ENCODE peak calls at places on chromosomes 4 and X, in eight cellular contexts. D, Y, K, N, C, M, Q and L are unnamed samples.

GRCh38 chr4:140099993-140100392 is 54.0 kb downstream of the MAML3 start:
- DNase-seq in M (peak), K (peak), Y (no peak), Q (peak), N (peak), D (no peak), C (peak), L (no peak)

GRCh38 chr4:37455301-37456062 is 210.9 kb downstream of the NWD2 start:
- DNase-seq in K (peak), D (no peak), N (no peak), Q (no peak), M (peak), C (no peak), Y (no peak), L (no peak)

GRCh38 chrX:29947225-29947624 is 268.1 kb upstream of the MAGEB2 start:
- DNase-seq in Y (no peak), D (no peak), C (no peak), N (no peak), K (no peak), M (no peak), Q (no peak), L (no peak)

GRCh38 chr4:158671665-158671914 is at the start of gene C4orf46:
- DNase-seq in D (no peak), K (no peak), C (no peak), Q (no peak), Y (no peak), N (no peak), M (no peak), L (no peak)

GRCh38 chr4:162659716-162660115 is 495.9 kb upstream of the FSTL5 start:
- DNase-seq in N (no peak), Y (no peak), D (no peak), M (no peak), K (no peak), Q (no peak), C (no peak), L (no peak)

GRCh38 chr4:144357970-144358369 is 217.5 kb upstream of the GYPA start:
- DNase-seq in K (no peak), Y (no peak), D (no peak), C (no peak), Q (no peak), N (no peak), M (no peak), L (no peak)

GRCh38 chrX:136497556-136498048 is at the start of gene HTATSF1:
- DNase-seq in M (no peak), Y (no peak), K (peak), C (no peak), N (no peak), D (no peak), Q (no peak), L (no peak)

GRCh38 chr4:26088433-26088928 is 174.5 kb downstream of the SMIM20 start:
- DNase-seq in Q (no peak), Y (peak), N (no peak), C (peak), D (peak), K (no peak), M (no peak), L (no peak)

GRCh38 chr4:92100980-92101379 is 202.8 kb upstream of the GRID2 start:
- DNase-seq in D (no peak), C (no peak), Q (no peak), K (no peak), Y (no peak), M (no peak), N (no peak), L (no peak)

GRCh38 chr4:149296503-149296902 is 519.1 kb downstream of the IQCM start:
- DNase-seq in D (no peak), N (no peak), Y (no peak), C (no peak), M (no peak), K (no peak), Q (no peak), L (no peak)

GRCh38 chrX:155028749-155029360 is 2.2 kb downstream of the FUNDC2 start:
- DNase-seq in Y (no peak), K (no peak), Q (no peak), N (peak), C (no peak), M (peak), D (no peak), L (no peak)

GRCh38 chr4:152090543-152090942 is 329.7 kb upstream of the GATB start:
- DNase-seq in Y (no peak), K (no peak), Q (no peak), N (no peak), C (no peak), M (no peak), D (no peak), L (no peak)

GRCh38 chr4:38795087-38795486 is 9.5 kb downstream of the TLR1 start:
- DNase-seq in M (no peak), N (no peak), Y (no peak), C (no peak), Q (no peak), D (no peak), K (no peak), L (no peak)

GRCh38 chrX:128460835-128461234 is 408.6 kb upstream of the ACTRT1 start:
- DNase-seq in K (no peak), N (peak), C (no peak), M (no peak), Q (no peak), D (no peak), Y (no peak), L (no peak)

GRCh38 chr4:6493668-6494304 is 21.4 kb upstream of the PPP2R2C start:
- DNase-seq in M (peak), K (no peak), Y (no peak), Q (no peak), N (no peak), C (no peak), D (no peak), L (no peak)

GRCh38 chr4:40200881-40201797 is 4.3 kb downstream of the RHOH start:
- DNase-seq in C (no peak), N (peak), Q (no peak), M (no peak), D (no peak), Y (peak), K (no peak), L (no peak)

GRCh38 chrX:149491812-149492211 is 13.3 kb downstream of the IDS start:
- DNase-seq in M (peak), D (no peak), K (no peak), C (no peak), Y (no peak), Q (no peak), N (peak), L (no peak)

GRCh38 chrX:144592036-144592435 is 655.3 kb upstream of the SPANXN1 start:
- DNase-seq in M (no peak), Y (no peak), C (no peak), Q (no peak), D (no peak), N (no peak), K (no peak), L (no peak)

GRCh38 chr4:2860391-2861348 is 17.0 kb downstream of the ADD1 start:
- DNase-seq in N (no peak), M (no peak), Y (no peak), C (no peak), K (peak), Q (no peak), D (peak), L (no peak)

GRCh38 chrX:87017210-87017609 is 500.4 kb upstream of the KLHL4 start:
- DNase-seq in C (no peak), D (no peak), Q (no peak), M (no peak), Y (no peak), K (no peak), N (no peak), L (no peak)

GRCh38 chrX:40632199-40632598 is 9.0 kb downstream of the MPC1L start:
- DNase-seq in N (no peak), K (no peak), D (no peak), Q (no peak), Y (no peak), M (no peak), C (no peak), L (no peak)

GRCh38 chrX:77785400-77785745 is 643 bp downstream of the ATRX start:
- DNase-seq in Q (no peak), C (no peak), N (peak), Y (no peak), M (peak), D (no peak), K (no peak), L (no peak)

GRCh38 chr4:160142579-160142978 is 1039.7 kb downstream of the RAPGEF2 start:
- DNase-seq in K (no peak), M (no peak), Y (no peak), C (no peak), Q (no peak), D (no peak), N (no peak), L (no peak)

GRCh38 chrX:26747877-26748276 is 531.9 kb downstream of the MAGEB5 start:
- DNase-seq in C (no peak), D (no peak), K (no peak), M (no peak), N (no peak), Y (no peak), Q (no peak), L (no peak)

GRCh38 chrX:43963726-43964125 is 9.5 kb downstream of the NDP start:
- DNase-seq in M (no peak), K (no peak), N (no peak), C (no peak), D (no peak), Y (no peak), Q (peak), L (no peak)

GRCh38 chrX:23901065-23901464 is 6.7 kb downstream of the APOO start:
- DNase-seq in M (no peak), D (peak), K (no peak), N (peak), Y (peak), C (no peak), Q (no peak), L (no peak)

GRCh38 chr4:159159611-159160010 is 56.7 kb downstream of the RAPGEF2 start:
- DNase-seq in Q (no peak), C (no peak), M (no peak), Y (no peak), K (no peak), D (no peak), N (no peak), L (no peak)

GRCh38 chr4:41318839-41319530 is 62.3 kb downstream of the UCHL1 start:
- DNase-seq in K (no peak), Y (no peak), Q (no peak), D (peak), N (peak), M (no peak), C (no peak), L (no peak)

GRCh38 chrX:153953342-153953830 is 8.9 kb upstream of the RENBP start:
- DNase-seq in K (peak), Q (peak), M (peak), N (peak), C (peak), D (peak), Y (no peak), L (peak)

GRCh38 chr4:28443786-28444412 is 1583.3 kb downstream of the STIM2 start:
- DNase-seq in C (no peak), K (no peak), N (no peak), Q (no peak), M (no peak), D (no peak), Y (no peak), L (no peak)

GRCh38 chrX:44873415-44874270 is 655 bp downstream of the KDM6A start:
- DNase-seq in C (peak), D (peak), M (peak), K (peak), Y (no peak), N (peak), Q (peak), L (peak)

GRCh38 chrX:27565992-27566391 is 24.2 kb upstream of the DCAF8L2 start:
- DNase-seq in Q (no peak), C (no peak), K (no peak), M (no peak), Y (peak), N (no peak), D (no peak), L (no peak)

GRCh38 chrX:2385224-2385623 is 115.6 kb downstream of the DHRSX start:
- DNase-seq in N (peak), D (no peak), C (no peak), K (no peak), M (no peak), Q (no peak), Y (peak), L (no peak)

GRCh38 chrX:40174594-40175415 is 77.0 kb upstream of the BCOR start:
- DNase-seq in M (peak), K (peak), C (no peak), Y (no peak), Q (peak), N (peak), D (peak), L (no peak)

GRCh38 chrX:28979876-28980275 is 392.6 kb downstream of the IL1RAPL1 start:
- DNase-seq in C (no peak), Q (no peak), K (no peak), N (no peak), D (no peak), M (no peak), Y (no peak), L (no peak)

GRCh38 chr4:87541956-87542709 is 13.0 kb upstream of the SPARCL1 start:
- DNase-seq in M (no peak), N (no peak), D (no peak), Q (no peak), K (no peak), Y (no peak), C (no peak), L (no peak)

GRCh38 chr4:87542734-87543312 is 13.6 kb upstream of the SPARCL1 start:
- DNase-seq in D (no peak), C (no peak), Y (no peak), N (no peak), Q (no peak), M (no peak), K (no peak), L (no peak)

GRCh38 chr4:87543835-87544461 is 14.8 kb upstream of the SPARCL1 start:
- DNase-seq in N (peak), M (no peak), K (no peak), Y (no peak), D (no peak), Q (peak), C (peak), L (no peak)

GRCh38 chr4:87541521-87541920 is 12.3 kb upstream of the SPARCL1 start:
- DNase-seq in D (no peak), M (no peak), Y (no peak), C (no peak), N (no peak), K (no peak), Q (no peak), L (no peak)

GRCh38 chr4:87540176-87541058 is 11.2 kb upstream of the SPARCL1 start:
- DNase-seq in N (no peak), Y (peak), C (peak), M (no peak), D (no peak), Q (no peak), K (no peak), L (no peak)
- H3K27ac ChIP-seq in N (no peak), Y (peak), C (peak), M (peak), D (no peak), Q (no peak), K (no peak), L (no peak)

GRCh38 chr4:185144601-185145240 is 1.7 kb downstream of the SLC25A4 start:
- DNase-seq in K (no peak), D (no peak), Y (no peak), Q (peak), C (no peak), N (no peak), M (no peak), L (no peak)
- H3K27ac ChIP-seq in K (no peak), D (no peak), Y (no peak), Q (peak), C (no peak), N (no peak), M (no peak), L (no peak)

DNA sequence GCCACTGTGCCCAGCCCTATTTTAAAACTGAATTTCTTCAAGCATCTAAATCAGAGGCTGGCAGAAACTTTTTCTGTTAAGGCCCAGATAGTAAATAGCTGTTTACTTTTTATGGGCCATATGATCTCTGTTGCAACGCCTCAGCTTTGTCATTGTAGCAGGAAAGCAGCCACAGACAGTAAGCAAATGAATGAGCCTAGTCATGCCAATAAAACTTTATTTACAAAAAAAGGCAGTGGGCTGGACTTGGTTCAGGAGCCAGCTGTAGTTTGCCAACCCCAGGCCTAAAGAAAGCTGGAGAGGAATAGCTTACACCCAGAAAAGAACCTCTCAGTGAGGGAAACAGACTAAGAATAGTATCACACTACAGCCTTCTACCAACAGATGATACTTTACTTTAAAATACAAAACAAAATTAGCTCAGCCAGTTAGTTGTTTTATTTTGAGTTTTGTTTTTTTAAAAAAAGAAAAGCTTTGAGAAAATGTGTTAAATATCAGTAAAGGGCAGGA is 25.5 kb downstream of the CHST7 start:
- DNase-seq in M (no peak), N (no peak), Y (no peak), C (no peak), K (no peak), Q (no peak), D (no peak), L (no peak)
- H3K27ac ChIP-seq in M (no peak), N (no peak), Y (no peak), C (no peak), K (no peak), Q (no peak), D (no peak), L (no peak)

DNA sequence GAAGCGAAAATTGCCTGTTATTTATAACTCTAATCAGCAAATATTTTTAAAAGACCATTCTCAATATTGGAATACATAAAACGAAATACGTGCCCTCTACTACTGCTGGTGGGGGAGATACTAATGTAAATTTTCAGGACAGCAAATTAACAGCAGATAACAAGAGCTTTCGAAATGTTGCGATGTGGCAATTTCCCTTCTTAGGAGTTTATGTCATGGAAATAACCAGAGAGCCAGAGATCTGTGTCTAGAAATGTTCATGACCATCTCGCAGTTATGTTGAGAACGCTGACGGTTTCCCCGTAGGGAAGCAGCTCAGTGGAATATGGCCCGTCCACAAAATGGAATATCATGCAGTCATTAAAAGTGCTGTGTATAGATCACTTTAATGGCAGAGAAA is 238.4 kb upstream of the PSAPL1 start:
- DNase-seq in M (no peak), N (no peak), Q (no peak), C (no peak), K (no peak), Y (no peak), D (no peak), L (no peak)
- H3K27ac ChIP-seq in M (no peak), N (no peak), Q (no peak), C (no peak), K (no peak), Y (no peak), D (no peak), L (no peak)

DNA sequence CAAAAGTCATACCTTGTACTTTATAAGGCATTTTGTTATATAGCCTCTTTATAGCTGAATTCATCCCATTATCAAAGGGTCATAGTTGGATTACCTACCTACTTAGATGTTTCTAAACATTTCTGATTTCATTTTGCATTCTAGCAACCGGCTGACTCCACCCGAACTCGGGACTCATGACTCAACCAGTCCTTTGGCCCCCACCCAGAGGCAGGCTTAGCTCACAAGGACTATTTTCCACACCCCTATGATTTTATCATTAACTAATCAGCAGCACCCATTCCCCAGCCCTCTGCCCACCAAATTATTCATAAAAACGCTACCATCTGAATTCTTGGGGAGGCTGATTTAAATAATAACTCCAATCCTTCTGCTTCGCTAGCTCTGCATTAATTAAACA is 80.0 kb upstream of the EGFL6 start:
- DNase-seq in Y (no peak), M (peak), D (no peak), Q (no peak), C (peak), N (peak), K (peak), L (no peak)
- H3K27ac ChIP-seq in Y (no peak), M (peak), D (no peak), Q (no peak), C (no peak), N (peak), K (no peak), L (no peak)

DNA sequence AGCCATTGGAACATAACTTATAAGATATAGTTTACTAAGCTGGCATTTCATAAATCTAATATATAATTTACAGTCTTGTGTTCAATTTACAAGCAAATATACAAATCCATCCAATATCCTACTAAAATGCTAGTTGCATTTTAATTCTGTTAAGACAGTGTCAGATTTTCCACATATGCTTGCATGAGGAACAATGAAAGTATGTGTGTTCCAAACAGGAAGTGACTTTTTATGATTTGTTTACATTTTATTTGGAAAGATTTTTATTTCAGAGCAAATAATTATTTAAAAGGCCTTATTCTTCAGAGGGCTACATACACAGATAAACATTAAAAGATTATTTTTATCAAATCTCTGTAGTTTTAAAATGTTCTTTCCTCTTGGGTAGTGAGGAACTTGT is 130.1 kb downstream of the KLHL34 start:
- DNase-seq in N (no peak), M (no peak), C (no peak), Y (no peak), D (no peak), K (no peak), Q (no peak), L (no peak)
- H3K27ac ChIP-seq in N (no peak), M (no peak), C (no peak), Y (no peak), D (no peak), K (no peak), Q (no peak), L (no peak)

GRCh38 chrX:150983526-150984163 is 510 bp downstream of the HMGB3 start:
- DNase-seq in C (no peak), Y (no peak), K (peak), M (no peak), N (no peak), Q (no peak), D (peak), L (no peak)

GRCh38 chrX:150980711-150981110 is 2.4 kb upstream of the HMGB3 start:
- DNase-seq in C (no peak), Y (no peak), K (no peak), Q (no peak), D (no peak), N (no peak), M (no peak), L (no peak)

GRCh38 chrX:150984164-150984824 is 1.2 kb downstream of the HMGB3 start:
- DNase-seq in M (no peak), C (no peak), D (peak), K (no peak), Y (no peak), Q (peak), N (no peak), L (no peak)

GRCh38 chrX:150982235-150982785 is 825 bp upstream of the HMGB3 start:
- DNase-seq in Y (no peak), D (no peak), M (no peak), N (no peak), C (no peak), Q (no peak), K (no peak), L (no peak)

GRCh38 chrX:150982786-150983525 is at the start of gene HMGB3:
- DNase-seq in K (peak), N (peak), Y (peak), D (peak), C (peak), Q (peak), M (peak), L (peak)
- H3K27ac ChIP-seq in K (no peak), N (peak), Y (no peak), D (no peak), C (no peak), Q (no peak), M (peak), L (no peak)

DNA sequence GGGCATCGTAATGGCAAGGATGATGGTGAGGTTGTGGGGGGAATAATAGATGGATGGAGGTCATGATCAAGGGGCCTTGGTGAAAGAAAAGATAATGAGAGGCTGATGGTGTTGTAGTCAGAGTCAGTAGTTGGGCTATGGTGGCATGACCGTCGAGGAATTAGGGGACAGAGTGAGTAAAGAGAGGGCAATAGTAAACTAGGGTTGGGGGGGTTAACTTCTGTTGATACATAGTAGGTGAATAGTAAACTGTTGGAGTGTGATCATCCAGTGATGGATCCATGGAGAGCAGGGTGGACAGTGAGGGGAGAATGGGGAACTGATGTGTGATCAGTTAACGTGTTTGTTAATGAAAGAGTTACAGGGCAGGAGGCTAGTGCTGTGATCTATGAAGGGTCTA is 920 bp downstream of the FTSJ1 start:
- DNase-seq in Q (no peak), M (no peak), C (no peak), N (no peak), D (no peak), Y (no peak), K (no peak), L (no peak)
- H3K27ac ChIP-seq in Q (no peak), M (no peak), C (peak), N (peak), D (no peak), Y (no peak), K (no peak), L (peak)